ENCODE peak calls at places on chromosomes 4 and X, in ten cellular contexts. One of them, this sample, is unnamed.

GRCh38 chrX:49242545-49243066 is 7.3 kb downstream of the CCDC22 start:
- DNase-seq in NCI-H2029 treated with DMSO at 0.1 percent for 48 hours: no peak
- DNase-seq in GM23338: no peak
- DNase-seq in upper lobe of left lung: no peak
- DNase-seq in colonic mucosa: no peak
- DNase-seq in adipocyte: no peak
- DNase-seq in iPS DF 6.9: no peak
- DNase-seq in SJSA1: no peak
- DNase-seq in NCI-H1092 treated with DMSO at 0.1 percent for 48 hours: no peak
- DNase-seq in GM20000: no peak
- DNase-seq in this sample: no peak

GRCh38 chr4:40548256-40548655 is 81.4 kb downstream of the RBM47 start:
- DNase-seq in NCI-H2029 treated with DMSO at 0.1 percent for 48 hours: peak
- DNase-seq in GM23338: no peak
- DNase-seq in upper lobe of left lung: no peak
- DNase-seq in colonic mucosa: no peak
- DNase-seq in adipocyte: peak
- DNase-seq in iPS DF 6.9: no peak
- DNase-seq in SJSA1: no peak
- DNase-seq in NCI-H1092 treated with DMSO at 0.1 percent for 48 hours: no peak
- DNase-seq in GM20000: no peak
- DNase-seq in this sample: no peak

GRCh38 chr4:100417565-100417964 is 100.3 kb downstream of the EMCN start:
- DNase-seq in NCI-H2029 treated with DMSO at 0.1 percent for 48 hours: no peak
- DNase-seq in GM23338: no peak
- DNase-seq in upper lobe of left lung: no peak
- DNase-seq in colonic mucosa: no peak
- DNase-seq in adipocyte: peak
- DNase-seq in iPS DF 6.9: no peak
- DNase-seq in SJSA1: no peak
- DNase-seq in NCI-H1092 treated with DMSO at 0.1 percent for 48 hours: no peak
- DNase-seq in GM20000: no peak
- DNase-seq in this sample: no peak

GRCh38 chr4:177391953-177392352 is 50.3 kb downstream of the AGA start:
- DNase-seq in NCI-H2029 treated with DMSO at 0.1 percent for 48 hours: no peak
- DNase-seq in GM23338: no peak
- DNase-seq in upper lobe of left lung: no peak
- DNase-seq in colonic mucosa: no peak
- DNase-seq in adipocyte: no peak
- DNase-seq in iPS DF 6.9: no peak
- DNase-seq in SJSA1: no peak
- DNase-seq in NCI-H1092 treated with DMSO at 0.1 percent for 48 hours: no peak
- DNase-seq in GM20000: no peak
- DNase-seq in this sample: no peak

GRCh38 chrX:23792861-23793553 is 10.0 kb downstream of the SAT1 start:
- DNase-seq in NCI-H2029 treated with DMSO at 0.1 percent for 48 hours: peak
- DNase-seq in GM23338: no peak
- DNase-seq in upper lobe of left lung: no peak
- DNase-seq in colonic mucosa: no peak
- DNase-seq in adipocyte: no peak
- DNase-seq in iPS DF 6.9: no peak
- DNase-seq in SJSA1: no peak
- DNase-seq in NCI-H1092 treated with DMSO at 0.1 percent for 48 hours: peak
- DNase-seq in GM20000: no peak
- DNase-seq in this sample: no peak

GRCh38 chrX:1468250-1468772 is 15.6 kb upstream of the ASMTL start:
- DNase-seq in NCI-H2029 treated with DMSO at 0.1 percent for 48 hours: no peak
- DNase-seq in GM23338: no peak
- DNase-seq in upper lobe of left lung: peak
- DNase-seq in colonic mucosa: peak
- DNase-seq in adipocyte: peak
- DNase-seq in iPS DF 6.9: no peak
- DNase-seq in SJSA1: peak
- DNase-seq in NCI-H1092 treated with DMSO at 0.1 percent for 48 hours: no peak
- DNase-seq in GM20000: peak
- DNase-seq in this sample: no peak

GRCh38 chr4:16226816-16227461 is 668 bp upstream of the TAPT1 start:
- DNase-seq in NCI-H2029 treated with DMSO at 0.1 percent for 48 hours: no peak
- DNase-seq in GM23338: peak
- DNase-seq in upper lobe of left lung: peak
- DNase-seq in colonic mucosa: peak
- DNase-seq in adipocyte: peak
- DNase-seq in iPS DF 6.9: no peak
- DNase-seq in SJSA1: peak
- DNase-seq in NCI-H1092 treated with DMSO at 0.1 percent for 48 hours: peak
- DNase-seq in GM20000: peak
- DNase-seq in this sample: peak

GRCh38 chrX:104318330-104319009 is 63.7 kb upstream of the ESX1 start:
- DNase-seq in NCI-H2029 treated with DMSO at 0.1 percent for 48 hours: no peak
- DNase-seq in GM23338: peak
- DNase-seq in upper lobe of left lung: no peak
- DNase-seq in colonic mucosa: peak
- DNase-seq in adipocyte: no peak
- DNase-seq in iPS DF 6.9: no peak
- DNase-seq in SJSA1: no peak
- DNase-seq in NCI-H1092 treated with DMSO at 0.1 percent for 48 hours: no peak
- DNase-seq in GM20000: no peak
- DNase-seq in this sample: no peak

GRCh38 chr4:184386271-184386781 is 88.0 kb downstream of the IRF2 start:
- DNase-seq in NCI-H2029 treated with DMSO at 0.1 percent for 48 hours: no peak
- DNase-seq in GM23338: peak
- DNase-seq in upper lobe of left lung: no peak
- DNase-seq in colonic mucosa: peak
- DNase-seq in adipocyte: no peak
- DNase-seq in iPS DF 6.9: no peak
- DNase-seq in SJSA1: peak
- DNase-seq in NCI-H1092 treated with DMSO at 0.1 percent for 48 hours: no peak
- DNase-seq in GM20000: no peak
- DNase-seq in this sample: no peak

GRCh38 chr4:113447695-113448265 is 313.8 kb downstream of the CAMK2D start:
- DNase-seq in NCI-H2029 treated with DMSO at 0.1 percent for 48 hours: no peak
- DNase-seq in GM23338: no peak
- DNase-seq in upper lobe of left lung: no peak
- DNase-seq in colonic mucosa: no peak
- DNase-seq in adipocyte: no peak
- DNase-seq in iPS DF 6.9: no peak
- DNase-seq in SJSA1: no peak
- DNase-seq in NCI-H1092 treated with DMSO at 0.1 percent for 48 hours: no peak
- DNase-seq in GM20000: no peak
- DNase-seq in this sample: peak

GRCh38 chr4:148787831-148788477 is 345.7 kb upstream of the NR3C2 start:
- DNase-seq in NCI-H2029 treated with DMSO at 0.1 percent for 48 hours: no peak
- DNase-seq in GM23338: peak
- DNase-seq in upper lobe of left lung: no peak
- DNase-seq in colonic mucosa: peak
- DNase-seq in adipocyte: peak
- DNase-seq in iPS DF 6.9: no peak
- DNase-seq in SJSA1: no peak
- DNase-seq in NCI-H1092 treated with DMSO at 0.1 percent for 48 hours: no peak
- DNase-seq in GM20000: no peak
- DNase-seq in this sample: no peak

GRCh38 chr4:6873291-6873690 is 36.3 kb upstream of the TBC1D14 start:
- DNase-seq in NCI-H2029 treated with DMSO at 0.1 percent for 48 hours: no peak
- DNase-seq in GM23338: no peak
- DNase-seq in upper lobe of left lung: no peak
- DNase-seq in colonic mucosa: no peak
- DNase-seq in adipocyte: no peak
- DNase-seq in iPS DF 6.9: no peak
- DNase-seq in SJSA1: no peak
- DNase-seq in NCI-H1092 treated with DMSO at 0.1 percent for 48 hours: no peak
- DNase-seq in GM20000: no peak
- DNase-seq in this sample: no peak

GRCh38 chr4:141802324-141802723 is 165.9 kb downstream of the IL15 start:
- DNase-seq in NCI-H2029 treated with DMSO at 0.1 percent for 48 hours: no peak
- DNase-seq in GM23338: no peak
- DNase-seq in upper lobe of left lung: no peak
- DNase-seq in colonic mucosa: no peak
- DNase-seq in adipocyte: peak
- DNase-seq in iPS DF 6.9: no peak
- DNase-seq in SJSA1: no peak
- DNase-seq in NCI-H1092 treated with DMSO at 0.1 percent for 48 hours: no peak
- DNase-seq in GM20000: no peak
- DNase-seq in this sample: no peak

This sample was measured in Ammon's horn.